ENCODE peak calls at places on chromosomes 4 and X, in five cellular contexts. Y is transverse colon, K is psoas muscle, V is sigmoid colon, Z is NT2/D1. A is an unnamed sample. For H3K9me3 and H3K36me3, the result is how much of the 10 kb centered on the place peaks cover.

GRCh38 chr4:118969359-118969758 is 80.7 kb downstream of the SYNPO2 start:
- DNase-seq in Y (peak), K (peak), V (peak), Z (peak), A (no peak)

GRCh38 chr4:43855283-43855682 is 593.3 kb downstream of the KCTD8 start:
- DNase-seq in Y (no peak), K (no peak), V (no peak), Z (no peak), A (no peak)

GRCh38 chr4:21769404-21770147 is 179.0 kb downstream of the KCNIP4 start:
- DNase-seq in Y (no peak), K (no peak), V (no peak), Z (no peak), A (no peak)

GRCh38 chr4:185550933-185551332 is 15.6 kb upstream of the PDLIM3 start:
- DNase-seq in Y (no peak), K (no peak), V (no peak), Z (no peak), A (no peak)

GRCh38 chr4:665751-666435 is 8.2 kb downstream of the ATP5ME start:
- DNase-seq in Y (no peak), K (peak), V (peak), Z (no peak), A (no peak)

GRCh38 chr4:37628977-37629609 is 57.1 kb downstream of the RELL1 start:
- DNase-seq in Y (no peak), K (peak), V (peak), Z (no peak), A (no peak)

GRCh38 chr4:82799006-82799881 is 648 bp upstream of the SCD5 start:
- DNase-seq in Y (peak), K (no peak), V (no peak), Z (no peak), A (no peak)

GRCh38 chr4:24912252-24913098 is at the start of gene CCDC149:
- DNase-seq in Y (peak), K (peak), V (peak), Z (peak), A (peak)

GRCh38 chrX:114976321-114976720 is 41.1 kb downstream of the IL13RA2 start:
- DNase-seq in Y (no peak), K (no peak), V (no peak), Z (no peak), A (no peak)

GRCh38 chr4:105457997-105458396 is 15.9 kb downstream of the PPA2 start:
- DNase-seq in Y (no peak), K (no peak), V (no peak), Z (no peak), A (no peak)

GRCh38 chrX:109782994-109783711 is 50.1 kb upstream of the ACSL4 start:
- DNase-seq in Y (no peak), K (no peak), V (no peak), Z (no peak), A (no peak)

GRCh38 chr4:176277162-176277904 is 8.3 kb upstream of the ASB5 start:
- DNase-seq in Y (peak), K (peak), V (peak), Z (peak), A (peak)

GRCh38 chr4:158856852-158857251 is 88.0 kb downstream of the FNIP2 start:
- DNase-seq in Y (no peak), K (no peak), V (no peak), Z (no peak), A (no peak)

GRCh38 chr4:125728568-125728967 is 413.8 kb downstream of the FAT4 start:
- DNase-seq in Y (no peak), K (no peak), V (no peak), Z (no peak), A (no peak)

GRCh38 chrX:52262195-52262546 is 77.5 kb downstream of the MAGED4 start:
- DNase-seq in Y (no peak), K (no peak), V (no peak), Z (no peak), A (no peak)

DNA sequence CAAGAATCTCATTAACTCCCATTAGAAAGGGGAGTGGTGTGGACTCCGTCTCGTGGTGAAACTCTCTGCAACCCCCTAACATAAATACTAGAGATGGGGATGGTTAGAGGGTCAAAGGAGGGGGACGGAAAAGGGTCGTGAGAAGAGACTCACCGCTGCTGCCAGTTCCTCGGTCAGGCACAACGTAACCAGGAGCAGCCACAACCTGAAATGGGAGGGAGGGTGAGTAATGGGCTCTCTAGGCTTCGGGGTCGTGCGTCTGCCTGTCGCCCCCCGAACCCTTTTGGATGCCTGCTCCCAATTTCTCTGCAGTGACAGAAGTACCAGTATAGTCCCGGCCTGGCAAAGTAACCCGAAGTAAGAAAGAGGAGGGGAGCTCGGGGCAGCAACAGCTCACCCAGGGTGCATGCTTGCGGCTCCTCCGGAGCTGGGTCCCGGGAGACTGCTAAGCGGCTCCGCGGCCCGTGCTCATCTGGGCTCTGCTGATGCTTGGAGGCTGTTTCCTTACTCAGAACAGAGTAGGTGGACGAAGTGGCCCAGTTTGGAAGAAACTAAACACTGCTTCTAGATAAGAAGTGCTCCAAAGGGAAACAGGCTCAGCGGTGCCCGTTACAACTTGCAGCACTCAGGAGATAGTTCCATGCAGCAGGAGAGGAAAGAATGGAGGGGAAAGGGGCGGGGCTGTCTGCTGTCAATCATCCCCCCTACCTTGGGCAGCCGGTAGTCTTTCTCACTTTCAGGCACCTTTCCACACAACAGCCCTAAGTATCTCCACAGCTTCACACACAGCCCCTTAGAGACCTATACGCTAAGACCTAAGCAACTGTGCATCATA is at the start of gene COL4A6:
- DNase-seq in Y (no peak), K (no peak), V (no peak), Z (peak), A (peak)
- H3K4me3 ChIP-seq in Y (no peak), K (peak), V (peak), Z (peak), A (peak)

GRCh38 chrX:1486749-1487361 is 34.1 kb upstream of the ASMTL start:
- DNase-seq in Y (no peak), K (peak), V (peak), Z (no peak), A (no peak)

GRCh38 chrX:1483843-1484637 is 31.3 kb upstream of the ASMTL start:
- DNase-seq in Y (no peak), K (no peak), V (peak), Z (no peak), A (no peak)

GRCh38 chrX:1484638-1485019 is 31.9 kb upstream of the ASMTL start:
- DNase-seq in Y (no peak), K (no peak), V (no peak), Z (no peak), A (peak)

GRCh38 chrX:1486177-1486576 is 33.5 kb upstream of the ASMTL start:
- DNase-seq in Y (no peak), K (no peak), V (peak), Z (no peak), A (no peak)

GRCh38 chrX:1485033-1485432 is 32.3 kb upstream of the ASMTL start:
- DNase-seq in Y (no peak), K (no peak), V (peak), Z (no peak), A (no peak)
- H3K9me3 ChIP-seq in Y (under half), K (under half), V (under half), Z (under half), A (under half)

DNA sequence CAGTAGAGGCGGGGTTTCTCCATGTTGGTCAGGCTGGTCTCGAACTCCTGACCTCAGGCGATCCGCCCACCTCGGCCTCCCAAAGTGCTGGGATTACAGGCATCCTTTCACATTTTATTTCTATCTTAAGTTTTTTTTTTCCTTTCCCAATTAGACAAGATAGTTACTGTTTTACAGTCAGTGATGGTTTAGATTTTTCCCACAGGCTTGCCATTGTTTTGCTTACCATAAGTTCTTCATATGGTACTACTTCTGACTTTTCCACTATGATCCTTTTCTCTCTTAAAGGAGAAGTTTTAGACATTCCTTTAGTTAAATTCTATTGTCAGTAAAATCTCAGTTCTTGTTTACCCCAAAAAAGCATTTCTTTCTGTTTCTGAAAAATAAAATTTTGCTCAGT is 462.6 kb downstream of the CENPC start:
- DNase-seq in Y (no peak), K (no peak), V (no peak), Z (no peak), A (no peak)
- H3K36me3 ChIP-seq in Y (under half), K (under half), V (under half), Z (under half), A (under half)

DNA sequence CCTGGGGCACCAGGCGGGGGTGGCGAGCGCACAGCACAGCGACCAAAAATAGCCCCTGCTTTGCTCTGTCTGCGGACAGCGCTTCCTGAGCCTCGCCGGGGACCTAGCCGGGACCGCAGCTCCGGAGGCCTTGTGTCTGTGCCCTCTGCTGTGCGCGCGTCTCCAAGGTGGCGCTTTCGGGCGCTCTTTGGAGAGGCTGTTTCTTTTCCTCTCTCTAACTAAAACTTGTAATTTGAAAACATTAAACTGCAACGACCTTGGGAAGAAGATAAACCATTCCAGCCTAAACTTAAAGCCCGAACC is 3.4 kb downstream of the ARX start:
- DNase-seq in Y (no peak), K (peak), V (no peak), Z (no peak), A (no peak)
- H3K4me3 ChIP-seq in Y (no peak), K (peak), V (no peak), Z (no peak), A (no peak)